ENCODE peak calls at places on chromosomes 13 and 19, in nine cellular contexts. One of them, this sample, is unnamed. For H3K36me3, the result is how much of the 10 kb centered on the place peaks cover.

GRCh38 chr19:52533901-52534300 is 6.4 kb downstream of the ZNF808 start:
- DNase-seq in esophagus squamous epithelium: no peak
- DNase-seq in suprapubic skin: no peak
- DNase-seq in HepG2: no peak
- DNase-seq in BE2C: no peak
- DNase-seq in transverse colon: no peak
- DNase-seq in IMR-90: no peak
- DNase-seq in pancreas: no peak
- DNase-seq in endodermal cell: no peak
- DNase-seq in this sample: no peak

GRCh38 chr13:20709782-20710181 is 6.3 kb downstream of the IL17D start:
- DNase-seq in BE2C: no peak
- DNase-seq in suprapubic skin: no peak
- DNase-seq in IMR-90: no peak
- DNase-seq in esophagus squamous epithelium: no peak
- DNase-seq in endodermal cell: no peak
- DNase-seq in transverse colon: no peak
- DNase-seq in pancreas: no peak
- DNase-seq in HepG2: no peak
- DNase-seq in this sample: no peak

GRCh38 chr13:97567510-97568243 is 133.7 kb downstream of the RAP2A start:
- DNase-seq in HepG2: peak
- DNase-seq in esophagus squamous epithelium: no peak
- DNase-seq in pancreas: peak
- DNase-seq in BE2C: no peak
- DNase-seq in endodermal cell: peak
- DNase-seq in IMR-90: peak
- DNase-seq in suprapubic skin: peak
- DNase-seq in transverse colon: peak
- DNase-seq in this sample: peak

GRCh38 chr13:26646603-26647002 is 89.1 kb downstream of the WASF3 start:
- DNase-seq in BE2C: no peak
- DNase-seq in suprapubic skin: no peak
- DNase-seq in endodermal cell: peak
- DNase-seq in transverse colon: no peak
- DNase-seq in esophagus squamous epithelium: no peak
- DNase-seq in pancreas: no peak
- DNase-seq in HepG2: no peak
- DNase-seq in IMR-90: no peak
- DNase-seq in this sample: no peak

GRCh38 chr19:8392017-8392591 is 1.9 kb downstream of the RAB11B start:
- DNase-seq in HepG2: no peak
- DNase-seq in pancreas: peak
- DNase-seq in IMR-90: no peak
- DNase-seq in suprapubic skin: no peak
- DNase-seq in BE2C: no peak
- DNase-seq in endodermal cell: no peak
- DNase-seq in esophagus squamous epithelium: no peak
- DNase-seq in transverse colon: no peak
- DNase-seq in this sample: peak

GRCh38 chr13:49444517-49445395 is 682 bp downstream of the SETDB2 start:
- DNase-seq in suprapubic skin: no peak
- DNase-seq in IMR-90: peak
- DNase-seq in HepG2: peak
- DNase-seq in BE2C: no peak
- DNase-seq in endodermal cell: peak
- DNase-seq in pancreas: no peak
- DNase-seq in esophagus squamous epithelium: no peak
- DNase-seq in transverse colon: peak
- DNase-seq in this sample: no peak

GRCh38 chr19:37991176-37991835 is 84.3 kb downstream of the SIPA1L3 start:
- DNase-seq in suprapubic skin: no peak
- DNase-seq in endodermal cell: no peak
- DNase-seq in IMR-90: no peak
- DNase-seq in BE2C: no peak
- DNase-seq in transverse colon: no peak
- DNase-seq in esophagus squamous epithelium: no peak
- DNase-seq in pancreas: no peak
- DNase-seq in HepG2: no peak
- DNase-seq in this sample: no peak

GRCh38 chr13:56917966-56918365 is 222.8 kb upstream of the PRR20A start:
- DNase-seq in endodermal cell: no peak
- DNase-seq in BE2C: no peak
- DNase-seq in esophagus squamous epithelium: no peak
- DNase-seq in HepG2: no peak
- DNase-seq in suprapubic skin: no peak
- DNase-seq in pancreas: no peak
- DNase-seq in IMR-90: no peak
- DNase-seq in transverse colon: no peak
- DNase-seq in this sample: no peak

GRCh38 chr13:40637644-40638043 is 28.8 kb downstream of the FOXO1 start:
- DNase-seq in esophagus squamous epithelium: no peak
- DNase-seq in endodermal cell: no peak
- DNase-seq in transverse colon: peak
- DNase-seq in pancreas: no peak
- DNase-seq in BE2C: no peak
- DNase-seq in suprapubic skin: no peak
- DNase-seq in HepG2: no peak
- DNase-seq in IMR-90: no peak
- DNase-seq in this sample: peak

DNA sequence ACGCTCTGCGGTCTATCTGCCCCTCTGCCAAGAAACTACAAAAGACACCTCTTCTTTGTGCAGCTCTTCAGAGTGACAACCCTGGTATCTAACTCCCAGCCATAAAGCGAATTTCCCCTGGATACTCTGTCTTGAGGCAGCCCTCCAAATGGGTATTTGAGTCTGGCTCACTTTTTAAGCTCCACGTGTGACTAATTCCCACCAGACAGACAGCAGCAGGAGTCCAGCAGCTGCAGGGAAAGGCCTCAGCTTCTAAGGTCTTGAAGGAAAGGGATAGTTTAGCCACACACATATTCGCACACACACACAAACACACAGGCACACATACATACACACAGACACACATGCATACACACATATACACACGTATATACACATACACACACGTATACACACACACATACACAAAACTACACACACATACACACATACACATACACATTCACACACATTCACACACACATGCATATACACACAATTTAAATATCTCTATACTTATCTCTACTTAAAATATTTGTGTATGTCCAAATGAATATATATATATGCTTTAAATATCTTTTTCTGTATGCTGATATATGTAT is 188.8 kb downstream of the TSHZ3 start:
- DNase-seq in esophagus squamous epithelium: no peak
- DNase-seq in HepG2: no peak
- DNase-seq in endodermal cell: no peak
- DNase-seq in pancreas: no peak
- DNase-seq in suprapubic skin: no peak
- DNase-seq in IMR-90: peak
- DNase-seq in BE2C: no peak
- DNase-seq in transverse colon: no peak
- DNase-seq in this sample: no peak
- H3K36me3 ChIP-seq in esophagus squamous epithelium: under half
- H3K36me3 ChIP-seq in HepG2: under half
- H3K36me3 ChIP-seq in endodermal cell: under half
- H3K36me3 ChIP-seq in pancreas: under half
- H3K36me3 ChIP-seq in suprapubic skin: under half
- H3K36me3 ChIP-seq in IMR-90: under half
- H3K36me3 ChIP-seq in BE2C: under half
- H3K36me3 ChIP-seq in transverse colon: under half
- H3K36me3 ChIP-seq in this sample: under half

GRCh38 chr19:48961051-48961649 is 4.0 kb upstream of the FTL start:
- DNase-seq in HepG2: peak
- DNase-seq in suprapubic skin: no peak
- DNase-seq in IMR-90: no peak
- DNase-seq in pancreas: peak
- DNase-seq in esophagus squamous epithelium: no peak
- DNase-seq in endodermal cell: no peak
- DNase-seq in transverse colon: peak
- DNase-seq in BE2C: no peak
- DNase-seq in this sample: peak

GRCh38 chr19:48963371-48964204 is 1.5 kb upstream of the FTL start:
- DNase-seq in suprapubic skin: peak
- DNase-seq in endodermal cell: peak
- DNase-seq in BE2C: peak
- DNase-seq in IMR-90: peak
- DNase-seq in esophagus squamous epithelium: no peak
- DNase-seq in HepG2: peak
- DNase-seq in pancreas: peak
- DNase-seq in transverse colon: peak
- DNase-seq in this sample: peak

GRCh38 chr19:48961673-48962028 is 3.5 kb upstream of the FTL start:
- DNase-seq in transverse colon: no peak
- DNase-seq in endodermal cell: peak
- DNase-seq in pancreas: no peak
- DNase-seq in suprapubic skin: no peak
- DNase-seq in IMR-90: no peak
- DNase-seq in BE2C: no peak
- DNase-seq in HepG2: no peak
- DNase-seq in esophagus squamous epithelium: no peak
- DNase-seq in this sample: peak

GRCh38 chr19:48962849-48963165 is 2.3 kb upstream of the FTL start:
- DNase-seq in IMR-90: no peak
- DNase-seq in pancreas: no peak
- DNase-seq in HepG2: peak
- DNase-seq in transverse colon: no peak
- DNase-seq in esophagus squamous epithelium: no peak
- DNase-seq in endodermal cell: peak
- DNase-seq in suprapubic skin: no peak
- DNase-seq in BE2C: no peak
- DNase-seq in this sample: no peak

DNA sequence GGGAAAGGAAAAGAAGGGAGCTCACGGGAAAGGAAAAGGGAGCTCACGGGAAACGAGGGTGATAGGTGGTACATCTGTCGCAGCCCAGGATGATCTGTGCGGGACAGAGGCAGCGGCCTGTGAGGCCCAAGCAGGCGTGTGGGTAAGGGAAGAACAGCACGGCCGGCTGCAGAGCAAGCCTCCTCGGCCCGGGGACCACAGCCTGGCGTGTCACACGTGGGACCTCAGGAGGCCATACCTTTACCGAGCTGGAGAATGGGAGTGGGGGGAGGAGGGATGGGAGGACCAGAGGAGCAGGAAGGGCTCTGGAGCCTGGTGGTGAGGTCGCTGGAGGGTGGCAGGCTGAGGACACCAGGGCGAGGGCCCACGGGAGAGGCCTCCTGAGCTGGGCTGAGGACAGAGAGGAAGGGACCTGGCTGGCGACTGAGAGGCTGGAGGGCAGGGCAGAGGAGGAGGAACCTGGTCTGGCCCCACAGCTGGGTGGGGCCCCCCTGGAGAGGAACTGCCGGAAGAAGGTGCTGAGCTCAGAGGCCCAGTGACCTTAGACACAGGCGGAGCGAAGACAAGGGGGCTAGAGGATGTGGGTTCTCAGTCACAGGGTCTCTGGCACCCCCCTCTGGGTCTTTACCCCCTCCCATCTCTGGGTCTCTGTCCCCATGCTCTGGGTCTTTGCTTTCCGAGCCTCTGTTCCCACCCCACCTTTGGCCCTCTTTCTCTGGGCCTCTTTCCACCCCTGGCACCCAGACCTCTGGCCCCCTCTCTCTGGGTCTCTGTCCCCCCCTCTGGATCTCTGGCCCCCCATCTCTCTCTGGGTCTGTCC is 2.9 kb upstream of the FTL start:
- DNase-seq in BE2C: no peak
- DNase-seq in HepG2: peak
- DNase-seq in suprapubic skin: no peak
- DNase-seq in IMR-90: no peak
- DNase-seq in transverse colon: peak
- DNase-seq in esophagus squamous epithelium: no peak
- DNase-seq in pancreas: peak
- DNase-seq in endodermal cell: peak
- DNase-seq in this sample: peak
- TF ChIP-seq CTCF in BE2C: no peak
- TF ChIP-seq CTCF in HepG2: no peak
- TF ChIP-seq CTCF in suprapubic skin: no peak
- TF ChIP-seq CTCF in IMR-90: no peak
- TF ChIP-seq CTCF in transverse colon: no peak
- TF ChIP-seq CTCF in esophagus squamous epithelium: no peak
- TF ChIP-seq CTCF in pancreas: no peak
- TF ChIP-seq CTCF in endodermal cell: no peak
- TF ChIP-seq CTCF in this sample: no peak

DNA sequence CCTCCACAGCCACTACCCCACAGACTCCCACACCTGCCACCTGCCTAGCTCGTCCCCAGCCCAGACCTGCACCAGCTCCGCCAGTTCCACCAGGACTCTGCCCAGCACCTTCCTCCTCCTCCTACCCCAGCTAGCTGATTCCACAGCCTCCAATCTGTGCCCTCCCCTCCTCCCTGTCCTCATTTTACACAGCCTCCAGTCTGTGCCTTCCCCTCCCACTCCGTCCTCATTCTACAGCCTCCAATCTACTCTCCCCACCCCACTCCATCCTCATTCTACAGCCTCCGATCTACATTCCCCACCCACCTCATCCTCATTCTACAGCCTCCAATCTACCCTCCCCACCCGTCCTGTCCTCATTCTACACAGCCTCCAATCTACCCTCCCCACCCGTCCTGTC is 7.3 kb downstream of the MYDGF start:
- DNase-seq in transverse colon: no peak
- DNase-seq in IMR-90: no peak
- DNase-seq in pancreas: no peak
- DNase-seq in esophagus squamous epithelium: no peak
- DNase-seq in HepG2: no peak
- DNase-seq in BE2C: no peak
- DNase-seq in endodermal cell: no peak
- DNase-seq in suprapubic skin: no peak
- DNase-seq in this sample: no peak
- H3K36me3 ChIP-seq in transverse colon: under half
- H3K36me3 ChIP-seq in IMR-90: half or more
- H3K36me3 ChIP-seq in pancreas: under half
- H3K36me3 ChIP-seq in esophagus squamous epithelium: half or more
- H3K36me3 ChIP-seq in HepG2: half or more
- H3K36me3 ChIP-seq in BE2C: half or more
- H3K36me3 ChIP-seq in endodermal cell: half or more
- H3K36me3 ChIP-seq in suprapubic skin: half or more
- H3K36me3 ChIP-seq in this sample: under half

DNA sequence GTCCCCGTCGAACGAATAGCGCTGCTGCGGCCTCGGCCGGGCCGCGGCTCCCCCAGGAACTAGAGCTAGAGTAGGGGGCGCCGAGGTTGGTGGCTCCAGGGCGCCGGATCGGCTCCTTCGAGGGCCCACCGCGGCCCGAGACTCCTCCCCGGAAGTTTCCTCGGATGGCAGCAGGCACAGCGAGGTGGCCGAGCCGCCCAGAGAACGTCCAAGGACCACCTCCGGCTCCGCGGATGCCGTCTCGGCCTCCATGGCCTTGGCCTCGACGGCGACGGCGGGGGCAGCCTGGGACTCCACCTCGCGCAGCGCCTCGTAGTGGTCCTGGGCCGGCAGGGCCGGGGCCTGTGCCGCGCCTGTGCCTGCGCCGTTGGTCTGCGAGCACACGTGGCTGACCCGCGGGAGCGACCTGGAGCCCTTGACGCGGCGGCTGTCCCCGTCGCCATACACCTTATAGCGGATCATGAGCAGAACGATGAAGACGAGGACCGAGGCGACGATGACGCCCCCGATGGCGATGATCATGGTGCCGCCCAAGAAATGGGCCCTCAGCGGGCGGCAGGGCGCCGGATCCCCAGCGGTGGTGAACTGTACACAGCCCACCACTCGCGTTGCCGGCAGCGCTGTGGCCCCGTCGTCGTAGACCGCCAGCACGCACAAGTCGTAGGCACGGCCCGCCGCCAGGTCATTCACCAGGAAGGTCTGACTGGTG is 11.8 kb downstream of the IFNL1 start:
- DNase-seq in IMR-90: no peak
- DNase-seq in HepG2: no peak
- DNase-seq in suprapubic skin: peak
- DNase-seq in endodermal cell: peak
- DNase-seq in pancreas: no peak
- DNase-seq in esophagus squamous epithelium: no peak
- DNase-seq in transverse colon: no peak
- DNase-seq in BE2C: no peak
- DNase-seq in this sample: no peak
- TF ChIP-seq CTCF in IMR-90: no peak
- TF ChIP-seq CTCF in HepG2: no peak
- TF ChIP-seq CTCF in suprapubic skin: no peak
- TF ChIP-seq CTCF in endodermal cell: peak
- TF ChIP-seq CTCF in pancreas: no peak
- TF ChIP-seq CTCF in esophagus squamous epithelium: no peak
- TF ChIP-seq CTCF in transverse colon: no peak
- TF ChIP-seq CTCF in BE2C: no peak
- TF ChIP-seq CTCF in this sample: no peak

This sample was measured in mucosa of descending colon.